ENCODE peak calls at places on chromosomes 5 and 9, in nine cellular contexts. A, Z, H, T, W, B, D, M and I are unnamed samples.

GRCh38 chr9:7153566-7153965 is 395.8 kb downstream of the KDM4C start:
- DNase-seq in A (no peak), Z (no peak), H (no peak), T (no peak), W (no peak), B (no peak), D (no peak), M (no peak), I (no peak)

GRCh38 chr9:131039129-131039954 is 30.4 kb downstream of the LAMC3 start:
- DNase-seq in A (no peak), Z (no peak), H (no peak), T (no peak), W (no peak), B (no peak), D (no peak), M (no peak), I (no peak)

GRCh38 chr9:125579030-125579932 is 127.7 kb downstream of the MAPKAP1 start:
- DNase-seq in A (no peak), Z (no peak), H (no peak), T (no peak), W (no peak), B (no peak), D (no peak), M (no peak), I (no peak)

GRCh38 chr9:129312731-129313130 is 134.7 kb upstream of the IER5L start:
- DNase-seq in A (no peak), Z (no peak), H (no peak), T (no peak), W (no peak), B (no peak), D (no peak), M (no peak), I (no peak)

GRCh38 chr5:59069438-59070079 is 486.7 kb downstream of the RAB3C start:
- DNase-seq in A (no peak), Z (no peak), H (peak), T (peak), W (no peak), B (peak), D (no peak), M (peak), I (peak)

GRCh38 chr5:150081541-150082283 is 4.6 kb downstream of the CSF1R start:
- DNase-seq in A (peak), Z (no peak), H (no peak), T (no peak), W (no peak), B (no peak), D (no peak), M (no peak), I (peak)

GRCh38 chr5:14995229-14995628 is 123.7 kb upstream of the ANKH start:
- DNase-seq in A (no peak), Z (no peak), H (no peak), T (no peak), W (no peak), B (no peak), D (no peak), M (no peak), I (no peak)

GRCh38 chr5:159497221-159497620 is 166.9 kb upstream of the IL12B start:
- DNase-seq in A (no peak), Z (no peak), H (no peak), T (no peak), W (no peak), B (no peak), D (no peak), M (no peak), I (no peak)

GRCh38 chr5:149990518-149991376 is 9.7 kb downstream of the TIGD6 start:
- DNase-seq in A (peak), Z (peak), H (peak), T (no peak), W (peak), B (peak), D (peak), M (peak), I (peak)

GRCh38 chr9:133210609-133211008 is 1.6 kb upstream of the OBP2B start:
- DNase-seq in A (no peak), Z (no peak), H (no peak), T (no peak), W (no peak), B (no peak), D (no peak), M (no peak), I (no peak)

GRCh38 chr5:143204474-143205246 is 198.8 kb downstream of the NR3C1 start:
- DNase-seq in A (no peak), Z (no peak), H (peak), T (no peak), W (no peak), B (no peak), D (no peak), M (no peak), I (no peak)

GRCh38 chr5:169711826-169712225 is 74.8 kb downstream of the DOCK2 start:
- DNase-seq in A (no peak), Z (no peak), H (no peak), T (no peak), W (no peak), B (peak), D (no peak), M (no peak), I (no peak)

GRCh38 chr5:115024922-115025321 is 144.8 kb downstream of the TRIM36 start:
- DNase-seq in A (no peak), Z (no peak), H (no peak), T (no peak), W (no peak), B (no peak), D (no peak), M (no peak), I (no peak)

GRCh38 chr9:134738869-134739659 is 97.5 kb downstream of the COL5A1 start:
- DNase-seq in A (peak), Z (peak), H (peak), T (no peak), W (peak), B (peak), D (no peak), M (peak), I (peak)

GRCh38 chr9:137645211-137645610 is 26.4 kb downstream of the EHMT1 start:
- DNase-seq in A (no peak), Z (no peak), H (no peak), T (no peak), W (no peak), B (no peak), D (no peak), M (no peak), I (no peak)

GRCh38 chr5:132474131-132474723 is 16.3 kb downstream of the IRF1 start:
- DNase-seq in A (no peak), Z (no peak), H (no peak), T (no peak), W (no peak), B (no peak), D (no peak), M (no peak), I (no peak)

GRCh38 chr9:624935-625505 is 216.5 kb upstream of the DMRT1 start:
- DNase-seq in A (no peak), Z (no peak), H (no peak), T (no peak), W (no peak), B (no peak), D (no peak), M (no peak), I (no peak)

GRCh38 chr9:88237454-88238280 is 99.4 kb upstream of the SPATA31C2 start:
- DNase-seq in A (no peak), Z (no peak), H (no peak), T (no peak), W (no peak), B (peak), D (no peak), M (no peak), I (no peak)

GRCh38 chr9:37908698-37909186 is 4.8 kb upstream of the SLC25A51 start:
- DNase-seq in A (peak), Z (no peak), H (peak), T (no peak), W (no peak), B (peak), D (no peak), M (no peak), I (no peak)

GRCh38 chr5:137599479-137599878 is 100.4 kb upstream of the SPOCK1 start:
- DNase-seq in A (no peak), Z (no peak), H (no peak), T (no peak), W (no peak), B (no peak), D (no peak), M (no peak), I (no peak)

GRCh38 chr5:173785866-173786265 is 102.3 kb upstream of the CPEB4 start:
- DNase-seq in A (no peak), Z (no peak), H (no peak), T (no peak), W (no peak), B (no peak), D (no peak), M (no peak), I (no peak)

GRCh38 chr9:114452219-114453169 is 52.8 kb downstream of the WHRN start:
- DNase-seq in A (no peak), Z (peak), H (no peak), T (no peak), W (peak), B (no peak), D (no peak), M (peak), I (no peak)

GRCh38 chr5:154373729-154374179 is 72.0 kb upstream of the SAP30L start:
- DNase-seq in A (no peak), Z (no peak), H (no peak), T (no peak), W (no peak), B (no peak), D (no peak), M (no peak), I (no peak)

GRCh38 chr5:43065384-43066230 is 25.5 kb upstream of the ANXA2R start:
- DNase-seq in A (peak), Z (peak), H (peak), T (no peak), W (peak), B (peak), D (peak), M (peak), I (peak)

GRCh38 chr9:135149876-135150275 is 62.4 kb downstream of the OLFM1 start:
- DNase-seq in A (no peak), Z (no peak), H (no peak), T (no peak), W (no peak), B (no peak), D (no peak), M (no peak), I (no peak)

GRCh38 chr9:112836394-112836793 is 54.3 kb downstream of the SLC46A2 start:
- DNase-seq in A (peak), Z (no peak), H (no peak), T (no peak), W (no peak), B (no peak), D (no peak), M (no peak), I (no peak)

GRCh38 chr9:113659740-113660139 is 196.2 kb downstream of the RGS3 start:
- DNase-seq in A (no peak), Z (no peak), H (no peak), T (no peak), W (no peak), B (no peak), D (no peak), M (no peak), I (no peak)

GRCh38 chr9:109035684-109036423 is 22.6 kb upstream of the CTNNAL1 start:
- DNase-seq in A (no peak), Z (no peak), H (peak), T (peak), W (no peak), B (peak), D (no peak), M (peak), I (no peak)

GRCh38 chr9:134597957-134598883 is 43.4 kb upstream of the COL5A1 start:
- DNase-seq in A (peak), Z (no peak), H (peak), T (no peak), W (no peak), B (no peak), D (no peak), M (no peak), I (no peak)

GRCh38 chr5:135739383-135739961 is 95.0 kb upstream of the SLC25A48 start:
- DNase-seq in A (no peak), Z (no peak), H (peak), T (no peak), W (no peak), B (peak), D (no peak), M (no peak), I (no peak)

GRCh38 chr9:110626109-110626829 is 42.3 kb upstream of the MUSK start:
- DNase-seq in A (no peak), Z (no peak), H (peak), T (peak), W (no peak), B (peak), D (no peak), M (no peak), I (no peak)

GRCh38 chr9:93427655-93428379 is 23.7 kb upstream of the FAM120A start:
- DNase-seq in A (no peak), Z (no peak), H (no peak), T (no peak), W (no peak), B (no peak), D (no peak), M (no peak), I (no peak)

GRCh38 chr9:130036099-130036498 is 6.9 kb downstream of the FNBP1 start:
- DNase-seq in A (no peak), Z (no peak), H (peak), T (no peak), W (no peak), B (no peak), D (no peak), M (no peak), I (no peak)

GRCh38 chr9:86945868-86946711 is 1.2 kb downstream of the GAS1 start:
- DNase-seq in A (peak), Z (peak), H (peak), T (no peak), W (peak), B (peak), D (peak), M (peak), I (peak)

GRCh38 chr5:127577458-127577857 is 60.0 kb downstream of the PRRC1 start:
- DNase-seq in A (no peak), Z (no peak), H (peak), T (no peak), W (no peak), B (no peak), D (no peak), M (no peak), I (no peak)